ENCODE peak calls at places on chromosome 15, in eight cellular contexts. G, Y, J, F, K, N, B and Q are unnamed samples.

GRCh38 chr15:69462030-69462492 is 9.4 kb downstream of the RPLP1 start:
- DNase-seq in N (no peak), G (no peak), K (no peak), J (peak), F (peak), Y (no peak), B (no peak), Q (no peak)

GRCh38 chr15:22936577-22937472 is 43.3 kb downstream of the CYFIP1 start:
- DNase-seq in G (no peak), B (no peak), K (peak), Y (no peak), J (no peak), N (no peak), F (no peak), Q (no peak)

GRCh38 chr15:58738051-58738707 is 11.3 kb downstream of the ADAM10 start:
- DNase-seq in N (no peak), G (peak), K (no peak), B (no peak), Y (no peak), F (no peak), J (no peak), Q (no peak)

GRCh38 chr15:55289573-55290360 is at the start of gene RAB27A:
- DNase-seq in N (no peak), G (peak), B (peak), F (peak), K (peak), Y (peak), J (peak), Q (peak)

GRCh38 chr15:52144656-52145055 is 32.1 kb upstream of the BCL2L10 start:
- DNase-seq in G (peak), K (no peak), Y (no peak), F (no peak), J (no peak), N (peak), B (no peak), Q (no peak)

GRCh38 chr15:85316244-85316934 is 64.0 kb upstream of the AKAP13 start:
- DNase-seq in N (peak), K (no peak), B (no peak), Y (no peak), F (peak), J (no peak), G (no peak), Q (no peak)

GRCh38 chr15:67826717-67827560 is 1.6 kb downstream of the SKOR1 start:
- DNase-seq in B (no peak), N (no peak), J (peak), Y (no peak), K (peak), F (peak), G (no peak), Q (no peak)

GRCh38 chr15:39459538-39459937 is 121.3 kb upstream of the THBS1 start:
- DNase-seq in N (no peak), J (no peak), Y (no peak), G (no peak), B (no peak), F (no peak), K (no peak), Q (no peak)

GRCh38 chr15:66573348-66573718 is 7.5 kb upstream of the LCTL start:
- DNase-seq in J (no peak), F (no peak), Y (no peak), N (no peak), K (no peak), G (no peak), B (no peak), Q (no peak)

GRCh38 chr15:31975446-31976229 is 54.7 kb upstream of the CHRNA7 start:
- DNase-seq in B (no peak), J (no peak), K (no peak), F (peak), G (no peak), Y (no peak), N (no peak), Q (no peak)

GRCh38 chr15:52295421-52295991 is at the start of gene MYO5C:
- DNase-seq in G (no peak), F (peak), J (peak), B (peak), N (no peak), Y (peak), K (no peak), Q (no peak)

GRCh38 chr15:92184142-92184541 is 209.5 kb upstream of the ST8SIA2 start:
- DNase-seq in N (no peak), G (no peak), J (no peak), Y (no peak), F (no peak), B (no peak), K (no peak), Q (no peak)

GRCh38 chr15:90287096-90287495 is 21.6 kb downstream of the NGRN start:
- DNase-seq in J (no peak), K (no peak), Y (no peak), B (no peak), F (no peak), N (no peak), G (no peak), Q (no peak)

GRCh38 chr15:51924146-51925068 is 47.2 kb downstream of the LEO1 start:
- DNase-seq in G (no peak), B (peak), Y (no peak), K (no peak), N (no peak), F (peak), J (no peak), Q (no peak)

GRCh38 chr15:45583731-45584639 is 3.2 kb upstream of the BLOC1S6 start:
- DNase-seq in K (no peak), F (no peak), G (peak), B (no peak), N (no peak), J (no peak), Y (no peak), Q (no peak)

GRCh38 chr15:40941528-40942336 is 11.5 kb upstream of the CHAC1 start:
- DNase-seq in K (peak), Y (peak), G (peak), N (no peak), F (peak), B (peak), J (peak), Q (peak)

GRCh38 chr15:100220058-100220728 is 121.6 kb downstream of the ADAMTS17 start:
- DNase-seq in G (no peak), F (no peak), B (no peak), J (no peak), Y (no peak), K (no peak), N (no peak), Q (no peak)

GRCh38 chr15:60787737-60788513 is 309.0 kb upstream of the ICE2 start:
- DNase-seq in B (no peak), F (no peak), N (peak), J (no peak), K (no peak), Y (no peak), G (no peak), Q (no peak)

GRCh38 chr15:34682673-34683072 is 72.1 kb downstream of the GJD2 start:
- DNase-seq in G (peak), J (no peak), K (no peak), N (peak), Y (no peak), F (no peak), B (no peak), Q (no peak)

GRCh38 chr15:80743189-80743833 is 35.9 kb upstream of the CEMIP start:
- DNase-seq in J (no peak), K (no peak), N (peak), G (no peak), F (no peak), B (no peak), Y (no peak), Q (no peak)

GRCh38 chr15:41779662-41780157 is 5.4 kb downstream of the MAPKBP1 start:
- DNase-seq in B (no peak), K (no peak), Y (no peak), G (no peak), F (no peak), J (no peak), N (no peak), Q (no peak)

GRCh38 chr15:58748787-58749531 is 548 bp downstream of the ADAM10 start:
- DNase-seq in B (peak), J (peak), Y (peak), G (peak), K (peak), F (peak), N (peak), Q (peak)

GRCh38 chr15:41207687-41208448 is 22.7 kb downstream of the EXD1 start:
- DNase-seq in F (no peak), N (peak), Y (no peak), B (no peak), G (peak), K (no peak), J (no peak), Q (no peak)

GRCh38 chr15:25789206-25789605 is 73.9 kb downstream of the ATP10A start:
- DNase-seq in B (no peak), F (no peak), J (no peak), K (no peak), Y (no peak), G (peak), N (no peak), Q (no peak)

DNA sequence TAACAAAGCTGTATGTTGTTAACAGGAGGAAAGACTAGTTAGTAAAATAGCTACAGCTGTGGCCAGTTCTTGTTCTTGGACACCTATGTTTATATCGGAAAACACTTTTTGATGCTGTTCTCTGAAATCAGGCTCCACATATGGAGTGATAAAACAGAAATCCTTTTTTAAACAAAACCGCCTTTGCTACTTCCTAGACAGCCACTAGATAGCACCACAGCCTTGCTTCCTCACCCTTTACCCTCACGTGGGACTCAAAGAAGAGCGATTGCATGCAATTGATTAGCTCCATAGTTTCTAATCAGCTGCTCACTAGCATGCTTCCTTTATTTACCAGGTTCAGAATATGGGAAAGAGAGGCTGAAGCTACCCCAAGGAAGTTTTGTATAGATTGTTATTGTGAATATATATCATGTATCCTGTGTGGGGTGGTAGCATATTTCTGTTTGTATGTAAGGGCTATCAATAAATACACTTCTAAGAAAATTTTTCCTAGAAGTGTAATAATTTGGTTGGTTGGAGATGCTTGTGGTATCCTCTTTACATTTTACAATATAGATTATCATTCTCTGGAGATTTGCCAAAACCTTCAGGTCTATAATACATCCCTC is 4.3 kb upstream of the MTFMT start:
- DNase-seq in Y (no peak), F (peak), G (peak), K (no peak), B (no peak), J (no peak), N (peak), Q (no peak)
- TF ChIP-seq CTCF in Y (peak), F (no peak), G (peak), K (peak), B (peak), J (no peak), N (peak), Q (no peak)

DNA sequence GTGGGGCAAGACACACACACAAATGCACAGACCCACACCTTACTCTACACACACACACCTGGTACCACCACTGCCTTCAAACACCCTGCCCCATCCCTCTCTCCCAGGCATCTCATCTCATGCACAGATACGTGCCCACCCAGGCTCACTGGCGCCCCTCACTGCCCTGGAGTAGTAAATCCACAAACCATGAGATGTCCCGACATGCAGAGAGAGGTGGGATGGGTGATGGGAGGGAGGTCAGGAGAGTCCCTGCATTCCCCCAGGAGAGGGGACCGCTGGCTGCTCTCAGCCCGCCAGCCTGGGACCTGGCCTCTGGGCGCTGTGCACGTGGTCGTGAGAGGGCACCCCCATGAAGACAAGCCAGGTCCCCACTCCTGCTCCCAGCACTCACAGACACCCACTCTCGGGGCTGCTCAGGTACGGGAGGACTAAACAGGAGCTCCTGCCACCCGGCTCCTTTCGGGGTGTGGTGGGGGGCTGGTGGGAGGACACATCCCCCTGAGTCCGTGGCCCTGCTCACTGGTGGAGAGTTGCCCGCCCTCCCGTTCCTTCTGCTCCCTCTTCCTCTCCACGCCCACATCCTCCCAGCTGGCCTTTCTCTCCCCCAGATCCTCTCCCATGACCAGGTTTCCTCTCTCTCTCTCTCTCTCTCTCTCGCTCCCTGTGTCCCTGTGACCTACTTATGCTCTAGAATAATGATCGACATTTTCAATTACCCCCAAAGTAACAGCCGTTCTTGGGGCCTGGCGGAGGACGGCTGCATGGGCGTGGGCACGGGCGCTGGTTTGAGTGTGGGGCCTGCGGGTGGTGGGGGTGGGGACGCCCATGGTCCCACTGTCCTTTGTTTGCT is 18.8 kb upstream of the CSPG4 start:
- DNase-seq in N (no peak), K (no peak), G (no peak), B (no peak), Y (no peak), F (peak), J (peak), Q (no peak)
- TF ChIP-seq CTCF in N (peak), K (no peak), G (peak), B (no peak), Y (no peak), F (peak), J (no peak), Q (no peak)

GRCh38 chr15:73927476-73928240 is 1.4 kb downstream of the LOXL1 start:
- DNase-seq in N (peak), B (no peak), K (peak), Y (peak), J (peak), F (peak), G (peak), Q (peak)
- TF ChIP-seq CTCF in N (peak), B (peak), K (peak), Y (peak), J (peak), F (peak), G (peak), Q (peak)

GRCh38 chr15:87661481-87661880 is 595.1 kb downstream of the NTRK3 start:
- DNase-seq in Y (no peak), N (no peak), B (no peak), J (no peak), G (no peak), K (no peak), F (no peak), Q (no peak)

GRCh38 chr15:87661952-87662351 is 594.6 kb downstream of the NTRK3 start:
- DNase-seq in G (no peak), B (no peak), F (no peak), J (no peak), K (no peak), Y (no peak), N (no peak), Q (no peak)

GRCh38 chr15:87662575-87662974 is 594.0 kb downstream of the NTRK3 start:
- DNase-seq in G (no peak), B (no peak), Y (no peak), N (no peak), K (no peak), F (no peak), J (no peak), Q (no peak)

GRCh38 chr15:87656373-87656772 is 600.2 kb downstream of the NTRK3 start:
- DNase-seq in J (no peak), N (no peak), G (no peak), Y (no peak), F (no peak), K (no peak), B (no peak), Q (no peak)

GRCh38 chr15:87660494-87661129 is 595.9 kb downstream of the NTRK3 start:
- DNase-seq in K (no peak), B (no peak), N (no peak), G (no peak), F (no peak), J (no peak), Y (no peak), Q (no peak)
- TF ChIP-seq CTCF in K (no peak), B (no peak), N (no peak), G (peak), F (no peak), J (no peak), Y (no peak), Q (no peak)

DNA sequence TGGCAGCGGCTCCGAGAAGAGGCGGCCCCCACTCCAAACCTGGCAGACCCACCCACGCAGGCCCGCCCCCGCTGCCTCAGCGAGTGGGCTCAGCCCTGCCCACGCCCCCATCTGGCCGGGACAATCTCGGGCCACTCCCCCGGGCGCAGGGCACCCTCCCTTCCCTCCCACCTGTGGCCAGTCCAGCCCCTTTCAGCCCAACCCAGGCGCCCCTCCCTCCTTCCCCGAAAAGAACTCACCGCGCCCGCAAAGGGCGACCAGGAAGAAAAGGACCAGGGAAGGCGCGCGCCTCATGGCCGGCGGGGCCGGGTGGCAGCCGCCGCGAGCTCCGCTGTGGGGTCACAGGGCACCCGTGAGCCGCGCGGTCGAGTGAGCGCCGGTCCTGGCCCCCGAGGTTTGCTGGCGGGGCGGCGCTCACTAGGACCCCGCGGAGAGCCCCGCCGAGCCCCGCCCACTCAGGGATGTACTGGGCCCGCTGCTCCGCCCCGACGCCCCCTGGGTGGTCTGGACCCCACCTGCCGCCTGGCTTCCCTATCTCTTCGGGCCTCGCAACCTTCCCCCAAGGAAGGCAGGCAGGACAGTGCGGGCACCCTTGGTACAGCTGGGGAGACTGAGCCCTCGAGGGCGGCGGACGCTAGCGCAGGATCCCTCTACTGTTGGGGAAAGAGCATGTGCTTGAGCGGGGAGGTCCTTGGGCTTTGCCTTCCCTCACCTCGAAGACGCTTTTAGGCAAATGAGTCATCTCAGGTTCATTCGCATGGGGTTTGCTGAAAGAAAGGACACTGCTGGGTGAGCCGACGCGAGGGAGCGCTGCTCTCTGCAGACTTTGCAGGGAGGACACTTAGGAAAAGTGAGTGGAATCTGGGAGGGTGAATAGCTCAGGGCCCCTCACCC is at the start of gene CHRNB4:
- DNase-seq in K (no peak), G (no peak), J (peak), N (no peak), Y (peak), F (peak), B (peak), Q (no peak)
- TF ChIP-seq CTCF in K (no peak), G (no peak), J (no peak), N (peak), Y (peak), F (peak), B (no peak), Q (no peak)